ENCODE peak calls at places on chromosome 11, in six cellular contexts. One of them, this sample, is unnamed.

GRCh38 chr11:128613300-128613995 is 26.1 kb upstream of the ETS1 start:
- DNase-seq in kidney: no peak
- DNase-seq in suprapubic skin: no peak
- DNase-seq in HFF-Myc: no peak
- DNase-seq in activated CD8-positive, alpha-beta T cell treated with anti-CD3 and anti-CD28 coated beads for 36 hours: no peak
- DNase-seq in endothelial cell: no peak
- DNase-seq in this sample: no peak

GRCh38 chr11:12938590-12939247 is 70.4 kb upstream of the RASSF10 start:
- DNase-seq in activated CD8-positive, alpha-beta T cell treated with anti-CD3 and anti-CD28 coated beads for 36 hours: no peak
- DNase-seq in endothelial cell: no peak
- DNase-seq in suprapubic skin: no peak
- DNase-seq in kidney: no peak
- DNase-seq in HFF-Myc: peak
- DNase-seq in this sample: no peak

GRCh38 chr11:64276653-64277431 is 7.6 kb downstream of the BAD start:
- DNase-seq in HFF-Myc: no peak
- DNase-seq in suprapubic skin: no peak
- DNase-seq in endothelial cell: no peak
- DNase-seq in kidney: no peak
- DNase-seq in activated CD8-positive, alpha-beta T cell treated with anti-CD3 and anti-CD28 coated beads for 36 hours: no peak
- DNase-seq in this sample: no peak

GRCh38 chr11:75319035-75319877 is 32.2 kb downstream of the ARRB1 start:
- DNase-seq in HFF-Myc: no peak
- DNase-seq in endothelial cell: no peak
- DNase-seq in suprapubic skin: no peak
- DNase-seq in activated CD8-positive, alpha-beta T cell treated with anti-CD3 and anti-CD28 coated beads for 36 hours: no peak
- DNase-seq in kidney: peak
- DNase-seq in this sample: no peak

GRCh38 chr11:8932564-8933180 is at the start of gene C11orf16:
- DNase-seq in kidney: no peak
- DNase-seq in activated CD8-positive, alpha-beta T cell treated with anti-CD3 and anti-CD28 coated beads for 36 hours: no peak
- DNase-seq in HFF-Myc: no peak
- DNase-seq in endothelial cell: no peak
- DNase-seq in suprapubic skin: no peak
- DNase-seq in this sample: no peak

GRCh38 chr11:236774-237767 is at the start of gene PSMD13:
- DNase-seq in HFF-Myc: peak
- DNase-seq in endothelial cell: peak
- DNase-seq in suprapubic skin: peak
- DNase-seq in kidney: peak
- DNase-seq in activated CD8-positive, alpha-beta T cell treated with anti-CD3 and anti-CD28 coated beads for 36 hours: peak
- DNase-seq in this sample: peak

GRCh38 chr11:6418958-6419611 is at the start of gene APBB1:
- DNase-seq in endothelial cell: peak
- DNase-seq in suprapubic skin: no peak
- DNase-seq in HFF-Myc: no peak
- DNase-seq in kidney: peak
- DNase-seq in activated CD8-positive, alpha-beta T cell treated with anti-CD3 and anti-CD28 coated beads for 36 hours: peak
- DNase-seq in this sample: no peak

GRCh38 chr11:99461913-99462312 is 441.2 kb downstream of the CNTN5 start:
- DNase-seq in HFF-Myc: no peak
- DNase-seq in suprapubic skin: no peak
- DNase-seq in endothelial cell: no peak
- DNase-seq in activated CD8-positive, alpha-beta T cell treated with anti-CD3 and anti-CD28 coated beads for 36 hours: no peak
- DNase-seq in kidney: no peak
- DNase-seq in this sample: no peak

GRCh38 chr11:15347969-15348734 is 233.4 kb downstream of the INSC start:
- DNase-seq in kidney: no peak
- DNase-seq in HFF-Myc: no peak
- DNase-seq in suprapubic skin: no peak
- DNase-seq in endothelial cell: no peak
- DNase-seq in activated CD8-positive, alpha-beta T cell treated with anti-CD3 and anti-CD28 coated beads for 36 hours: no peak
- DNase-seq in this sample: no peak

GRCh38 chr11:68584097-68584496 is 100.2 kb upstream of the GAL start:
- DNase-seq in suprapubic skin: no peak
- DNase-seq in kidney: no peak
- DNase-seq in HFF-Myc: peak
- DNase-seq in endothelial cell: peak
- DNase-seq in activated CD8-positive, alpha-beta T cell treated with anti-CD3 and anti-CD28 coated beads for 36 hours: peak
- DNase-seq in this sample: no peak

GRCh38 chr11:12251651-12252560 is 125.5 kb upstream of the PARVA start:
- DNase-seq in suprapubic skin: no peak
- DNase-seq in HFF-Myc: no peak
- DNase-seq in activated CD8-positive, alpha-beta T cell treated with anti-CD3 and anti-CD28 coated beads for 36 hours: no peak
- DNase-seq in endothelial cell: no peak
- DNase-seq in kidney: no peak
- DNase-seq in this sample: no peak

GRCh38 chr11:70915158-70915795 is 337.1 kb downstream of the SHANK2 start:
- DNase-seq in activated CD8-positive, alpha-beta T cell treated with anti-CD3 and anti-CD28 coated beads for 36 hours: no peak
- DNase-seq in kidney: peak
- DNase-seq in suprapubic skin: no peak
- DNase-seq in HFF-Myc: no peak
- DNase-seq in endothelial cell: no peak
- DNase-seq in this sample: no peak

GRCh38 chr11:26993965-26994446 is at the start of gene FIBIN:
- DNase-seq in activated CD8-positive, alpha-beta T cell treated with anti-CD3 and anti-CD28 coated beads for 36 hours: no peak
- DNase-seq in endothelial cell: peak
- DNase-seq in kidney: peak
- DNase-seq in HFF-Myc: no peak
- DNase-seq in suprapubic skin: peak
- DNase-seq in this sample: no peak

GRCh38 chr11:128297111-128297651 is 290.2 kb downstream of the ETS1 start:
- DNase-seq in activated CD8-positive, alpha-beta T cell treated with anti-CD3 and anti-CD28 coated beads for 36 hours: peak
- DNase-seq in kidney: no peak
- DNase-seq in HFF-Myc: no peak
- DNase-seq in endothelial cell: no peak
- DNase-seq in suprapubic skin: no peak
- DNase-seq in this sample: peak

GRCh38 chr11:69474736-69475135 is 6.7 kb upstream of the LINC01488 start:
- DNase-seq in kidney: peak
- DNase-seq in activated CD8-positive, alpha-beta T cell treated with anti-CD3 and anti-CD28 coated beads for 36 hours: no peak
- DNase-seq in endothelial cell: no peak
- DNase-seq in HFF-Myc: no peak
- DNase-seq in suprapubic skin: no peak
- DNase-seq in this sample: no peak

GRCh38 chr11:46930089-46930488 is 6.5 kb upstream of the CSTPP1 start:
- DNase-seq in kidney: no peak
- DNase-seq in endothelial cell: no peak
- DNase-seq in suprapubic skin: no peak
- DNase-seq in HFF-Myc: no peak
- DNase-seq in activated CD8-positive, alpha-beta T cell treated with anti-CD3 and anti-CD28 coated beads for 36 hours: peak
- DNase-seq in this sample: no peak

GRCh38 chr11:102110761-102111010 is 439 bp downstream of the YAP1 start:
- DNase-seq in kidney: peak
- DNase-seq in activated CD8-positive, alpha-beta T cell treated with anti-CD3 and anti-CD28 coated beads for 36 hours: no peak
- DNase-seq in HFF-Myc: no peak
- DNase-seq in endothelial cell: no peak
- DNase-seq in suprapubic skin: no peak
- DNase-seq in this sample: no peak

GRCh38 chr11:61290905-61291690 is 4.0 kb downstream of the VWCE start:
- DNase-seq in kidney: no peak
- DNase-seq in endothelial cell: no peak
- DNase-seq in HFF-Myc: no peak
- DNase-seq in suprapubic skin: no peak
- DNase-seq in activated CD8-positive, alpha-beta T cell treated with anti-CD3 and anti-CD28 coated beads for 36 hours: peak
- DNase-seq in this sample: no peak
- TF ChIP-seq CTCF in kidney: no peak
- TF ChIP-seq CTCF in endothelial cell: no peak
- TF ChIP-seq CTCF in HFF-Myc: peak
- TF ChIP-seq CTCF in suprapubic skin: no peak
- TF ChIP-seq CTCF in activated CD8-positive, alpha-beta T cell treated with anti-CD3 and anti-CD28 coated beads for 36 hours: no peak
- TF ChIP-seq CTCF in this sample: no peak

GRCh38 chr11:126968915-126969314 is 31.7 kb downstream of the KIRREL3 start:
- DNase-seq in HFF-Myc: no peak
- DNase-seq in suprapubic skin: no peak
- DNase-seq in endothelial cell: peak
- DNase-seq in activated CD8-positive, alpha-beta T cell treated with anti-CD3 and anti-CD28 coated beads for 36 hours: peak
- DNase-seq in kidney: no peak
- DNase-seq in this sample: no peak
- TF ChIP-seq CTCF in HFF-Myc: no peak
- TF ChIP-seq CTCF in suprapubic skin: no peak
- TF ChIP-seq CTCF in endothelial cell: no peak
- TF ChIP-seq CTCF in activated CD8-positive, alpha-beta T cell treated with anti-CD3 and anti-CD28 coated beads for 36 hours: no peak
- TF ChIP-seq CTCF in kidney: no peak
- TF ChIP-seq CTCF in this sample: no peak

DNA sequence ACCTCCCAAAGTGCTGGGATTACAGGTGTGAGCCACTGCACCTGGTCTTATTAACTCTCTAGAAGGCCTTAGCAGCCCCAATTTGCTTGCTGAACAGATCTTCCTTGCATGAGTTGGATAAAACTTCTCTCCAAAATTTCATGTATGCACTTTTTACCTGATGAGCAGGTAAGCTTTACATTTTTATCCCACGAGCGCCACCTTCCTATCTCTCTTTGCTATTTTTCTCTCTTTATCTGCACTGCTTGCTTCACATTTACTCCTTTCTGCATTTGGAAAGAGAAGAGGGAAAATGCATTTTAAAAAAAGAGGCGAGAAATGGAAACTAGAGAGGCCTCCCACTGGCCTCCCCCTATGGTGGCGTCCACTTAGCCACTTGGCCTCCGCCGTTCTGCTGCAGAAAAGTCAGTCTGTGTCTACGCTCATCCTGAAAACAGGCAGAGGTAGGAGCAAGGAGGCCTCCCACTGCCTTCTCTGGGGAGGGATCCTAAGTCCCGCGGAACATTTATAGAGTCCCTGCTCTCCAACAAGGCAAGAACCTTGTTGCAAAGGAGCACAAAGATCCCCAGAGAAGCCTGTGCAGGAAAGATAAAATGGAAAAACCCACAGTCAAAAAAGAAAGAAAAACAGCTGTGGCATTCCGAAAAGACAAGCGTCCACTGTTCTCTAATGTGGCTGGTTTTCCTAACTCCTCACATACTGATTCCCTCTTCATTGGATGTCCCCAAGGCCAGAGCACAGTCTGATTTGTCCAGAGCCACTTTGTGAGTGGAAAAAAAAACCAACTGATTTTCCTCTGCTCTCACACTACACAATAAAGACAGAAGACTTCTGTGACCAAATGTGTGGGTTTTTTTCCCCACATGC is 62.2 kb upstream of the INCENP start:
- DNase-seq in activated CD8-positive, alpha-beta T cell treated with anti-CD3 and anti-CD28 coated beads for 36 hours: no peak
- DNase-seq in kidney: no peak
- DNase-seq in HFF-Myc: no peak
- DNase-seq in endothelial cell: no peak
- DNase-seq in suprapubic skin: no peak
- DNase-seq in this sample: no peak
- TF ChIP-seq CTCF in activated CD8-positive, alpha-beta T cell treated with anti-CD3 and anti-CD28 coated beads for 36 hours: no peak
- TF ChIP-seq CTCF in kidney: peak
- TF ChIP-seq CTCF in HFF-Myc: no peak
- TF ChIP-seq CTCF in endothelial cell: no peak
- TF ChIP-seq CTCF in suprapubic skin: peak
- TF ChIP-seq CTCF in this sample: no peak

DNA sequence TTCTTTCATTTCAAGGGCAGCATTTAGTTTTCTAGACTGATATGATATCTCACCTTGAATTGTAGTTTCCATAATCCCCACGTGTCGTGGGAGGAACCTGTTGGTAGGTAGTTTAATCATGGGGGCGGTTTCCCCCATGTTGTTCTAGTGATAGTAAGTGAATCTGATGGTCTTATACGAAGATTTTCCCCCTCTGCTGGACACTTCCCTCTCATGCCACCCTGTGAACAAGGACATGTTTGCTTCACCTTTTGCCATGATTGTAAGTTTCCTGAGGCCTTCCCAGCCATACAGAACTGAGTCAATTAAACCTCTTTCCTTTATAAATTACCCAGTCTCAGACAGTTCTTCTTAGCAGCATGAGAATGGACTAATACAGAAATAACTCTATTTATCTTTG is 851.1 kb upstream of the FAT3 start:
- DNase-seq in kidney: no peak
- DNase-seq in HFF-Myc: no peak
- DNase-seq in suprapubic skin: no peak
- DNase-seq in endothelial cell: no peak
- DNase-seq in activated CD8-positive, alpha-beta T cell treated with anti-CD3 and anti-CD28 coated beads for 36 hours: no peak
- DNase-seq in this sample: no peak
- TF ChIP-seq CTCF in kidney: no peak
- TF ChIP-seq CTCF in HFF-Myc: no peak
- TF ChIP-seq CTCF in suprapubic skin: no peak
- TF ChIP-seq CTCF in endothelial cell: no peak
- TF ChIP-seq CTCF in activated CD8-positive, alpha-beta T cell treated with anti-CD3 and anti-CD28 coated beads for 36 hours: no peak
- TF ChIP-seq CTCF in this sample: no peak

DNA sequence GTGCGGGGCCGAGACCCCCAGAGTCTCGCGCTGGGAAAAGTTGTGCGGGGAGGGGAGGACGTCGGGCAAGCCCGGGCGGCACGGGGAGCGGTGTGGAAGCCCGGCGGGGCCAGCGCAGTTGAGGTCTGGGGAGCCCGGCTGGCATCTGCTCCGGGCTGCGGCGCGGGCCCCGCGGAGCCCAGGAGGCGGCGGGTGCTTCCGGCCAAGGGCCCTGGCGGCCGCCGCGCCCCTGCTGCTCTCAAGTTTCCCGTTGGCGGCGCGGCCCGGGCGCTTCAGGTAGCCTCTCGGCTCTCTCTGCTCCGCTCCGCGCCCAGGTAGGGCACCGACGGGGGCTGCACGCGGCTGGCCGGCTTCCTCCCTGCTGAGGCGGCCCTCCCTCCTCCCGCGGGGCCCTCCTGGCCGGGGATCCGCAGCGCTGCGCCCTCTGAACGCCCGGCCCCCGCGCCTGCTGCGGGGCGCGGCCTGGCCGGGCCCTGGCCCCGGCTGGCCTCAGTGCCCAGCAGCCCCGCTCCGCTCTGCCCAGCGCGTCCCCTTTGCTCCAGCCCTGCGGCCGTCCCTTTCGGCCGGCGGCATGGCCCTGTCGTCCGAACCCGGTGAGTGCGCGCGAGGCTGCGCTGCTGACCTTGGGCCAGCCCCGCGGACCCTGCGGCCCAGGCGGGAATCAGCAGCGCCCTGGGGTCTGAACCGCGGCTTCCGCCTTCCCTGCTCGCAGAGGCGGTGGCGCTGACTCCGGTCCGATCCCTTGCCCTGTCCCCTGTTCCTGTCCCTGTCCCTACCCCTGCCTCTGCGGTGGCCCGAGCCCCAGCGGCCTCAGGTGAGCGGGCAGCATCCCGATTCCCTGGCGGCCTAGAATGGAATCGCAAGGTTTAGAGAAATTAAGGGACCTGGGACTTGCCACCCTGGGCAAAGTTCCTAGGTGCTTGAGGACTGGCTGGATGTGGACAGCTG is 4.3 kb upstream of the AMPD3 start:
- DNase-seq in HFF-Myc: no peak
- DNase-seq in activated CD8-positive, alpha-beta T cell treated with anti-CD3 and anti-CD28 coated beads for 36 hours: peak
- DNase-seq in suprapubic skin: no peak
- DNase-seq in kidney: peak
- DNase-seq in endothelial cell: peak
- DNase-seq in this sample: no peak
- TF ChIP-seq CTCF in HFF-Myc: peak
- TF ChIP-seq CTCF in activated CD8-positive, alpha-beta T cell treated with anti-CD3 and anti-CD28 coated beads for 36 hours: peak
- TF ChIP-seq CTCF in suprapubic skin: peak
- TF ChIP-seq CTCF in kidney: peak
- TF ChIP-seq CTCF in endothelial cell: peak
- TF ChIP-seq CTCF in this sample: no peak

GRCh38 chr11:113494021-113494420 is 18.8 kb upstream of the DRD2 start:
- DNase-seq in endothelial cell: no peak
- DNase-seq in HFF-Myc: no peak
- DNase-seq in suprapubic skin: no peak
- DNase-seq in kidney: no peak
- DNase-seq in activated CD8-positive, alpha-beta T cell treated with anti-CD3 and anti-CD28 coated beads for 36 hours: no peak
- DNase-seq in this sample: no peak
- TF ChIP-seq CTCF in endothelial cell: no peak
- TF ChIP-seq CTCF in HFF-Myc: no peak
- TF ChIP-seq CTCF in suprapubic skin: no peak
- TF ChIP-seq CTCF in kidney: no peak
- TF ChIP-seq CTCF in activated CD8-positive, alpha-beta T cell treated with anti-CD3 and anti-CD28 coated beads for 36 hours: no peak
- TF ChIP-seq CTCF in this sample: no peak

GRCh38 chr11:44977493-44977984 is 26.9 kb upstream of the TP53I11 start:
- DNase-seq in suprapubic skin: no peak
- DNase-seq in endothelial cell: peak
- DNase-seq in kidney: no peak
- DNase-seq in activated CD8-positive, alpha-beta T cell treated with anti-CD3 and anti-CD28 coated beads for 36 hours: peak
- DNase-seq in HFF-Myc: no peak
- DNase-seq in this sample: no peak
- TF ChIP-seq CTCF in suprapubic skin: no peak
- TF ChIP-seq CTCF in endothelial cell: no peak
- TF ChIP-seq CTCF in kidney: no peak
- TF ChIP-seq CTCF in activated CD8-positive, alpha-beta T cell treated with anti-CD3 and anti-CD28 coated beads for 36 hours: no peak
- TF ChIP-seq CTCF in HFF-Myc: no peak
- TF ChIP-seq CTCF in this sample: peak